ENCODE peak calls at places on chromosomes 1 and 21, in six cellular contexts. One of them, this sample, is unnamed.

GRCh38 chr1:8362701-8363101 is 44.8 kb downstream of the SLC45A1 start:
- DNase-seq in keratinocyte: no peak
- DNase-seq in OCI-LY7: no peak
- DNase-seq in NB4: no peak
- DNase-seq in MM.1S: no peak
- DNase-seq in mucosa of descending colon: no peak
- DNase-seq in this sample: no peak

GRCh38 chr1:11719313-11720032 is 16.5 kb upstream of the AGTRAP start:
- DNase-seq in keratinocyte: no peak
- DNase-seq in OCI-LY7: peak; percentile 83
- DNase-seq in NB4: peak; percentile 90
- DNase-seq in MM.1S: peak; percentile 70
- DNase-seq in mucosa of descending colon: peak; percentile 93
- DNase-seq in this sample: peak; percentile 73

GRCh38 chr1:8020032-8020431 is 6.1 kb downstream of the ERRFI1 start:
- DNase-seq in keratinocyte: no peak
- DNase-seq in OCI-LY7: no peak
- DNase-seq in NB4: peak; percentile 30
- DNase-seq in MM.1S: no peak
- DNase-seq in mucosa of descending colon: peak; percentile 39
- DNase-seq in this sample: no peak

GRCh38 chr1:171344473-171344820 is 30.5 kb downstream of the FMO4 start:
- DNase-seq in keratinocyte: no peak
- DNase-seq in OCI-LY7: no peak
- DNase-seq in NB4: no peak
- DNase-seq in MM.1S: no peak
- DNase-seq in mucosa of descending colon: no peak
- DNase-seq in this sample: no peak

GRCh38 chr1:119964673-119965363 is 68.5 kb upstream of the ADAM30 start:
- DNase-seq in keratinocyte: no peak
- DNase-seq in OCI-LY7: no peak
- DNase-seq in NB4: no peak
- DNase-seq in MM.1S: no peak
- DNase-seq in mucosa of descending colon: no peak
- DNase-seq in this sample: no peak

GRCh38 chr1:100448371-100448770 is 89.6 kb upstream of the GPR88 start:
- DNase-seq in keratinocyte: no peak
- DNase-seq in OCI-LY7: no peak
- DNase-seq in NB4: no peak
- DNase-seq in MM.1S: no peak
- DNase-seq in mucosa of descending colon: peak; percentile 47
- DNase-seq in this sample: no peak

GRCh38 chr1:3390291-3390690 is 64.2 kb upstream of the ARHGEF16 start:
- DNase-seq in keratinocyte: no peak
- DNase-seq in OCI-LY7: no peak
- DNase-seq in NB4: no peak
- DNase-seq in MM.1S: no peak
- DNase-seq in mucosa of descending colon: no peak
- DNase-seq in this sample: no peak

GRCh38 chr1:161273402-161273801 is 14.9 kb downstream of the PCP4L1 start:
- DNase-seq in keratinocyte: no peak
- DNase-seq in OCI-LY7: no peak
- DNase-seq in NB4: no peak
- DNase-seq in MM.1S: no peak
- DNase-seq in mucosa of descending colon: no peak
- DNase-seq in this sample: no peak

GRCh38 chr1:160340866-160341265 is 2.2 kb downstream of the COPA start:
- DNase-seq in keratinocyte: no peak
- DNase-seq in OCI-LY7: no peak
- DNase-seq in NB4: no peak
- DNase-seq in MM.1S: no peak
- DNase-seq in mucosa of descending colon: no peak
- DNase-seq in this sample: no peak

GRCh38 chr1:227733309-227733705 is 1.8 kb downstream of the JMJD4 start:
- DNase-seq in keratinocyte: no peak
- DNase-seq in OCI-LY7: no peak
- DNase-seq in NB4: no peak
- DNase-seq in MM.1S: no peak
- DNase-seq in mucosa of descending colon: no peak
- DNase-seq in this sample: no peak

GRCh38 chr1:33188572-33189275 is 6.9 kb upstream of the TRIM62 start:
- DNase-seq in keratinocyte: no peak
- DNase-seq in OCI-LY7: no peak
- DNase-seq in NB4: no peak
- DNase-seq in MM.1S: no peak
- DNase-seq in mucosa of descending colon: no peak
- DNase-seq in this sample: no peak

GRCh38 chr21:21921410-21922232 is 923.4 kb downstream of the NCAM2 start:
- DNase-seq in keratinocyte: no peak
- DNase-seq in OCI-LY7: peak; percentile 5
- DNase-seq in NB4: peak; percentile 11
- DNase-seq in MM.1S: peak; percentile 68
- DNase-seq in mucosa of descending colon: peak; percentile 34
- DNase-seq in this sample: no peak

DNA sequence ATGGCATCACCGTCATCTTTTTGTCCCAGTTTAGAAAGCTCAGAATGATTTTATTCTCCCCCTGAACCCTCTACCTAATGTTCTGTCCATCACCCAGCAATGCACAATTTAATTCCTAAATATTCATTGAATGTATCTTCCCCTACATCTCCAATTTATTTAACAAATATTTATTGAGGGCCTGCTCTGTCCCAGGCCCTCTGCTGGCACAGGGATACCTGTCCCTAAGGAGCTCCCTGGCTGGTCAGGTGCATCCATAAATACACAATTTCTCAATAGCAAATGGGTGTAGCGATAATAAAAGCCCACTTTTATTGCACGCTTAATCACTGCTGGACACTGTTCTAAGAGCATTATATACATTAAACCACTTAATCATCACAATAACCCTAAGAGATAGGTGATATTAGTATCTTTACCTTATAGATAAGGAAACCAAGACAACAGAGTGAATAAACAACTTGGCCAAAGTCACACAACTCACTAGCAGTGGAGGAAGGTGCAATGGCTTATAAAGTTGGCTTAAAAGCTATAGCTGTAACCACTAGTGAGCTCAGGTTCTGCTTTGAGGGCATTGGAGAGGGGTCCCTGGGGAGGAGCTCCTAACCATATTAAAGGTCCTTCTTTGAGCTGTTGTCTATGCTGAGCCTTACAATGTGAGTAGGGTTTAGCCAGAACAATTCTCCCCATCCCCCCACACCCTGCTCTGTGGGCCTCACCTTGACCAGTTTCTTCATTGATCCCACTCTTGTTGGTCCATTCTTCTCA is 126.3 kb upstream of the JUN start:
- DNase-seq in keratinocyte: no peak
- DNase-seq in OCI-LY7: no peak
- DNase-seq in NB4: peak; percentile 78
- DNase-seq in MM.1S: no peak
- DNase-seq in mucosa of descending colon: no peak
- DNase-seq in this sample: no peak
- TF ChIP-seq CTCF in keratinocyte: no peak
- TF ChIP-seq CTCF in OCI-LY7: no peak
- TF ChIP-seq CTCF in NB4: no peak
- TF ChIP-seq CTCF in MM.1S: no peak
- TF ChIP-seq CTCF in mucosa of descending colon: no peak
- TF ChIP-seq CTCF in this sample: no peak

GRCh38 chr1:213519098-213519497 is 468.1 kb downstream of the RPS6KC1 start:
- DNase-seq in keratinocyte: no peak
- DNase-seq in OCI-LY7: no peak
- DNase-seq in NB4: no peak
- DNase-seq in MM.1S: no peak
- DNase-seq in mucosa of descending colon: no peak
- DNase-seq in this sample: no peak

GRCh38 chr1:213523781-213524398 is 463.9 kb upstream of the PROX1 start:
- DNase-seq in keratinocyte: no peak
- DNase-seq in OCI-LY7: no peak
- DNase-seq in NB4: no peak
- DNase-seq in MM.1S: no peak
- DNase-seq in mucosa of descending colon: no peak
- DNase-seq in this sample: no peak
- TF ChIP-seq CTCF in keratinocyte: no peak
- TF ChIP-seq CTCF in OCI-LY7: no peak
- TF ChIP-seq CTCF in NB4: no peak
- TF ChIP-seq CTCF in MM.1S: no peak
- TF ChIP-seq CTCF in mucosa of descending colon: no peak
- TF ChIP-seq CTCF in this sample: no peak

GRCh38 chr1:199463521-199464127 is 563.9 kb upstream of the NR5A2 start:
- DNase-seq in keratinocyte: no peak
- DNase-seq in OCI-LY7: peak; percentile 51
- DNase-seq in NB4: peak; percentile 79
- DNase-seq in MM.1S: peak; percentile 65
- DNase-seq in mucosa of descending colon: peak; percentile 33
- DNase-seq in this sample: peak; percentile 7
- TF ChIP-seq CTCF in keratinocyte: peak; percentile 74
- TF ChIP-seq CTCF in OCI-LY7: peak; percentile 78
- TF ChIP-seq CTCF in NB4: peak; percentile 60
- TF ChIP-seq CTCF in MM.1S: peak; percentile 87
- TF ChIP-seq CTCF in mucosa of descending colon: no peak
- TF ChIP-seq CTCF in this sample: peak; percentile 12

GRCh38 chr1:85705940-85706339 is 2.3 kb downstream of the ZNHIT6 start:
- DNase-seq in keratinocyte: no peak
- DNase-seq in OCI-LY7: no peak
- DNase-seq in NB4: no peak
- DNase-seq in MM.1S: no peak
- DNase-seq in mucosa of descending colon: no peak
- DNase-seq in this sample: no peak
- TF ChIP-seq CTCF in keratinocyte: no peak
- TF ChIP-seq CTCF in OCI-LY7: no peak
- TF ChIP-seq CTCF in NB4: no peak
- TF ChIP-seq CTCF in MM.1S: no peak
- TF ChIP-seq CTCF in mucosa of descending colon: no peak
- TF ChIP-seq CTCF in this sample: no peak

GRCh38 chr21:41966872-41967621 is 13.2 kb upstream of the C2CD2 start:
- DNase-seq in keratinocyte: no peak
- DNase-seq in OCI-LY7: no peak
- DNase-seq in NB4: no peak
- DNase-seq in MM.1S: no peak
- DNase-seq in mucosa of descending colon: no peak
- DNase-seq in this sample: no peak
- TF ChIP-seq CTCF in keratinocyte: no peak
- TF ChIP-seq CTCF in OCI-LY7: no peak
- TF ChIP-seq CTCF in NB4: no peak
- TF ChIP-seq CTCF in MM.1S: no peak
- TF ChIP-seq CTCF in mucosa of descending colon: no peak
- TF ChIP-seq CTCF in this sample: no peak

This sample was measured in GM20000.